ENCODE peak calls at places on chromosomes 5 and 9, in seven cellular contexts. H is BJ, R is astrocyte, V is fibroblast of the aortic adventitia, O is thoracic aorta, L is sigmoid colon, X is HCT116. E is an unnamed sample.

GRCh38 chr9:89425024-89425805 is 72.7 kb downstream of the SEMA4D start:
- DNase-seq in H (no peak), R (no peak), V (no peak), O (no peak), L (no peak), X (no peak), E (peak)

GRCh38 chr9:127149463-127150390 is 27.3 kb upstream of the ANGPTL2 start:
- DNase-seq in H (no peak), R (no peak), V (no peak), O (no peak), L (peak), X (no peak), E (no peak)

GRCh38 chr5:71700803-71701202 is 18.3 kb upstream of the CARTPT start:
- DNase-seq in H (no peak), R (no peak), V (no peak), O (no peak), L (no peak), X (no peak), E (no peak)

GRCh38 chr9:87554177-87554940 is 56.7 kb downstream of the DAPK1 start:
- DNase-seq in H (peak), R (no peak), V (no peak), O (no peak), L (no peak), X (no peak), E (no peak)

GRCh38 chr5:71533614-71534013 is 53.5 kb upstream of the MCCC2 start:
- DNase-seq in H (no peak), R (no peak), V (peak), O (no peak), L (no peak), X (peak), E (peak)

GRCh38 chr9:15403155-15403554 is 19.5 kb upstream of the SNAPC3 start:
- DNase-seq in H (no peak), R (no peak), V (no peak), O (no peak), L (no peak), X (peak), E (no peak)

GRCh38 chr5:88677502-88677901 is 205.5 kb downstream of the MEF2C start:
- DNase-seq in H (no peak), R (no peak), V (no peak), O (no peak), L (no peak), X (no peak), E (no peak)

GRCh38 chr5:78016831-78017529 is 240.8 kb upstream of the TBCA start:
- DNase-seq in H (no peak), R (no peak), V (no peak), O (no peak), L (no peak), X (no peak), E (no peak)

GRCh38 chr9:120445974-120446373 is 134.0 kb downstream of the CDK5RAP2 start:
- DNase-seq in H (no peak), R (no peak), V (no peak), O (no peak), L (no peak), X (no peak), E (no peak)

GRCh38 chr9:101472891-101473290 is 37.3 kb upstream of the ALDOB start:
- DNase-seq in H (no peak), R (no peak), V (no peak), O (no peak), L (no peak), X (no peak), E (no peak)

GRCh38 chr9:124818431-124819281 is 34.6 kb upstream of the WDR38 start:
- DNase-seq in H (no peak), R (peak), V (peak), O (no peak), L (no peak), X (peak), E (no peak)

GRCh38 chr5:11672385-11673085 is 231.7 kb downstream of the CTNND2 start:
- DNase-seq in H (no peak), R (no peak), V (no peak), O (no peak), L (no peak), X (no peak), E (no peak)

GRCh38 chr5:145294321-145294720 is 540.8 kb downstream of the PRELID2 start:
- DNase-seq in H (no peak), R (no peak), V (peak), O (no peak), L (no peak), X (no peak), E (peak)

GRCh38 chr9:130390371-130390770 is 54.4 kb upstream of the ASS1 start:
- DNase-seq in H (no peak), R (no peak), V (no peak), O (no peak), L (no peak), X (no peak), E (no peak)

GRCh38 chr5:40410231-40410861 is 269.4 kb upstream of the PTGER4 start:
- DNase-seq in H (no peak), R (peak), V (peak), O (no peak), L (no peak), X (no peak), E (peak)

GRCh38 chr9:121160025-121160424 is 41.6 kb downstream of the RAB14 start:
- DNase-seq in H (no peak), R (no peak), V (no peak), O (no peak), L (no peak), X (no peak), E (no peak)

GRCh38 chr5:111513175-111513520 is 813 bp upstream of the STARD4 start:
- DNase-seq in H (no peak), R (no peak), V (no peak), O (no peak), L (no peak), X (no peak), E (no peak)

GRCh38 chr5:42691413-42691861 is 65.2 kb upstream of the CCDC152 start:
- DNase-seq in H (no peak), R (peak), V (peak), O (no peak), L (no peak), X (no peak), E (peak)

GRCh38 chr5:591746-592145 is 20.4 kb upstream of the CEP72 start:
- DNase-seq in H (no peak), R (no peak), V (no peak), O (no peak), L (peak), X (no peak), E (no peak)

GRCh38 chr9:20551835-20552234 is 70.5 kb downstream of the MLLT3 start:
- DNase-seq in H (no peak), R (no peak), V (no peak), O (no peak), L (no peak), X (no peak), E (no peak)

GRCh38 chr9:20551236-20551635 is 71.1 kb downstream of the MLLT3 start:
- DNase-seq in H (no peak), R (no peak), V (no peak), O (no peak), L (no peak), X (no peak), E (no peak)

GRCh38 chr9:20553750-20554149 is 68.5 kb downstream of the MLLT3 start:
- DNase-seq in H (no peak), R (no peak), V (no peak), O (no peak), L (no peak), X (no peak), E (no peak)

GRCh38 chr9:20550326-20550725 is 72.0 kb downstream of the MLLT3 start:
- DNase-seq in H (no peak), R (no peak), V (no peak), O (no peak), L (no peak), X (no peak), E (no peak)

DNA sequence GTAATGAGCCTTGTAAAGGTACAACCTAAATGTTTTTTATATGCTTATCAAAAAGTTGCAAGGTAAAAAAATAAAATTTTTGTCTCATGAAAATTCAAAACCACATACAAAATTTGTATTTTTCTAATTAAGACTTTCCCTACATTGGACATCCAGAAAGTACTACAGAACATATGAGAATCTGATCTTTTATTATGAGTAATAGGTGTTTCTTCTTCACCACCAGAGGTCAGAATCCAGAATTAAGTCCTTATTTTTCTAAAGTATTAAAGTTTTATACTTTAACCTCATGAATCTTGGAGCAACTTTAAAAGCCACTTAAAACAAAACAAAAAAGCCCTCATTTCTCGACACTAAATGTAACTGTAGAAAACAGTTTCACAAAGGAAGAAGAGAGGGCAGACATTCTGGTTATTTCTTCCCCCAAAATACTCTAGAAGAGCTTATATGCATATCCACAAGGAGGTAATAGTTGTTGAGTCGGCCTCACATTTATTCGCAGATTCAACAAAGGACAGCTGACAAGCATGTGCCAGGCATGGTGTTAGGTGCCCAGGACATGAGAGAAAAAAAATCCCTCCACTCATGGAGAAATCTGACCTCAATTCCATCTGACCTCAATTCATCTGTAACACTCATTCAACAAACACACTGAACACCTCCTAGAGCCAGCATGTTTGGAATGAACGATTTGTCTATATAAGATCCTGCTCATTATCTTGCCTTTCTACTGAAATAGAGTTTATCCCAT is 69.2 kb downstream of the MLLT3 start:
- DNase-seq in H (no peak), R (peak), V (peak), O (no peak), L (no peak), X (no peak), E (peak)
- TF ChIP-seq CTCF in H (peak), R (peak), V (peak), O (peak), L (no peak), X (peak), E (peak)

GRCh38 chr5:61468483-61468865 is 136.4 kb downstream of the ZSWIM6 start:
- DNase-seq in H (no peak), R (no peak), V (no peak), O (no peak), L (no peak), X (peak), E (no peak)
- TF ChIP-seq CTCF in H (peak), R (no peak), V (peak), O (no peak), L (no peak), X (peak), E (peak)

GRCh38 chr5:132263548-132264261 is 6.2 kb downstream of the PDLIM4 start:
- DNase-seq in H (peak), R (peak), V (peak), O (peak), L (peak), X (no peak), E (peak)
- TF ChIP-seq CTCF in H (peak), R (peak), V (peak), O (no peak), L (no peak), X (no peak), E (peak)

DNA sequence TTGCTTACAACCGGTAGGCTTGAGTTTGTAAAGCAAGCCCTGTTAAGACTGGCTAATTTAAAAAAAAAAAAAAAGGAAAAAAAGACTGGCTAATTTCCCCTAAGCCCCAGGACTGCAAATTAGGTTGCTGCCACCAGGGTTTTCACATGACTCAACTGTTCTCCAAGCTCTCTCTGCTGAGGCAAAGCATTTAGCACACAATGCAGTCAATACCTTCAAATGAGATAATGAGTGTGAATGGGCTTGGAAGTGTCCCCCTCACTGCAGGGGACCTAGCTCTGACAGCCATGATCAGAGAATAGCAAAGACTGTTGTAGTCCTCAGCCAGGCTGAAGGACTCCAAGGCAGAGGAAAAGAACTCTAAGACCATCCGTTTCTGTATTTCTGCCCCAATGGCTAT is 42.8 kb upstream of the ZSWIM6 start:
- DNase-seq in H (no peak), R (no peak), V (no peak), O (no peak), L (no peak), X (no peak), E (no peak)
- TF ChIP-seq CTCF in H (no peak), R (no peak), V (peak), O (no peak), L (no peak), X (peak), E (peak)

GRCh38 chr9:104322581-104322980 is 181.5 kb upstream of the OR13F1 start:
- DNase-seq in H (no peak), R (no peak), V (no peak), O (no peak), L (no peak), X (no peak), E (no peak)
- TF ChIP-seq CTCF in H (no peak), R (no peak), V (no peak), O (no peak), L (no peak), X (no peak), E (no peak)

GRCh38 chr9:137116728-137117127 is 2.2 kb upstream of the DPP7 start:
- DNase-seq in H (no peak), R (no peak), V (peak), O (no peak), L (no peak), X (no peak), E (peak)

GRCh38 chr9:137114220-137114612 is 317 bp downstream of the DPP7 start:
- DNase-seq in H (no peak), R (no peak), V (no peak), O (no peak), L (peak), X (no peak), E (no peak)

GRCh38 chr9:137116027-137116507 is 1.5 kb upstream of the DPP7 start:
- DNase-seq in H (no peak), R (no peak), V (no peak), O (no peak), L (no peak), X (no peak), E (no peak)

GRCh38 chr9:137114613-137115393 is at the start of gene DPP7:
- DNase-seq in H (no peak), R (no peak), V (peak), O (no peak), L (peak), X (no peak), E (peak)

DNA sequence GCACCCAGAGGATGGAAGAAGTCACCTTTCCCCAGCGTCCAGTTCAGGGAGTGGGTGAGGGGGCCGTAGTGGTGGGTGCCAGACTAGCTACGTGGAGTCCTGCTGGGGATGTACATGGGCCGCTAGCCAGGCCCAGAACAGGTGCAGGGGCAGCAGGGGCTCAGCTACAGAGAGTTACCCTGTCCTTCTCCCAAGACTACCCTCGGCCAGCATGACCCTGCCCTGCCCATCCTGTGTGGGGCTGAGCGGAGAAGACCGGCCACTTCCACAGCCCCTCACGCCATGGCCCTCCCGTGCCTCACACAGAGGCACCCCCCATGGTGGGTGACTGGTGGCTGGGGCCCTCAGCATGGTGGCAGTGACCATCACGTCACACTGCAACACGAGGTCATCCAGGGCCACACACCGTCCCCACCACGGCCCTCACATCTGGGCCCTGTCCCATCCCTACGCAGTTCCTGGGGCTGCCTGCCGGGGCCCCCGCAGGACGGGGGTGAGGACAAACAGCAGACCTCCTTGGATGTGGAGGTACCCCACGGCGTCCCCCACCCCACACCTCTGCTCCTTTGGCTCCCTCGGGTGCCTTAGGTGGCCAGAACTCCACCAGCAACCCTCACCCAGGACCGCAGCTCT is 977 bp upstream of the DPP7 start:
- DNase-seq in H (no peak), R (no peak), V (no peak), O (no peak), L (no peak), X (no peak), E (no peak)
- TF ChIP-seq CTCF in H (no peak), R (no peak), V (no peak), O (no peak), L (no peak), X (no peak), E (no peak)

DNA sequence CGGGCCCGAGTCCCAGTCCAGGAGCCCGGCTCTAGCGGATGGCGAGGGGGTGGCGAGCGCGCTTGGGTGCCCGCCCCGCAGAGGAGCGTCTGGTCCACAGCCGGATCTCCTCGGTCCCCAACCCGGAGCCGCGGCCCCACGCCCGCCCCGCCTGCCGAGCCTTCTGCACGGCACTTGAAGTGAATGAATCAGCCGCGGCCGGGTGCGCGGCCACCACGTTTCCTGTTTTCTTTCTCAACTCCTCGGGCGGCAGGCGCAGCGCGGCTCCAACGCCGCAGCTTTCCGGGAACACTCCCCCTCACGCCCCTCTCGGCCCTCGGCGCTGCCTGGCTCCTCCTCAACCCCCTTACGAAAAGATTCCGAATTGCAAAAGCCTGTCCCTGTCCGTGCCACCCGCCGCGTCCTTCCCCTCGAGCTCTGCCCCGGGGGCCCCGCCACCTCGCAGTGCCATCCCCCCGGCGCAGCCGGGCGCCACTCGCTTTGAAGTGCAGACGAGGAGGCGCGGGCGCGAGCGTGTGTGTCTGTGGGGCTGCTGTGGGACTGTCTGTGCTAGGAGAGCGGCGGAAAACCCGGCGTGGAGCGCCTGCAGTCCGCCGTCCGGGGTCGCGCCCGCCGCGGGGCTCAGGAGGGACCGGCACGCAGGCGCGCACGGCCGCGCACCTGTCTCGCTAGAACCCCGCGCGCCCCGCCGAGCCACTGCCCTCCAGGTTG is 456.6 kb downstream of the RAB3C start:
- DNase-seq in H (no peak), R (peak), V (peak), O (peak), L (peak), X (no peak), E (peak)
- TF ChIP-seq CTCF in H (no peak), R (no peak), V (no peak), O (no peak), L (no peak), X (no peak), E (no peak)

GRCh38 chr9:114098021-114098659 is 952 bp downstream of the KIF12 start:
- DNase-seq in H (no peak), R (no peak), V (no peak), O (no peak), L (no peak), X (peak), E (no peak)

GRCh38 chr9:114096866-114097612 is 2.1 kb downstream of the KIF12 start:
- DNase-seq in H (no peak), R (no peak), V (no peak), O (no peak), L (no peak), X (no peak), E (no peak)

GRCh38 chr9:114097613-114098020 is 1.5 kb downstream of the KIF12 start:
- DNase-seq in H (no peak), R (peak), V (no peak), O (no peak), L (no peak), X (no peak), E (no peak)

GRCh38 chr9:114094971-114095370 is 4.1 kb downstream of the KIF12 start:
- DNase-seq in H (no peak), R (no peak), V (no peak), O (no peak), L (peak), X (no peak), E (no peak)

DNA sequence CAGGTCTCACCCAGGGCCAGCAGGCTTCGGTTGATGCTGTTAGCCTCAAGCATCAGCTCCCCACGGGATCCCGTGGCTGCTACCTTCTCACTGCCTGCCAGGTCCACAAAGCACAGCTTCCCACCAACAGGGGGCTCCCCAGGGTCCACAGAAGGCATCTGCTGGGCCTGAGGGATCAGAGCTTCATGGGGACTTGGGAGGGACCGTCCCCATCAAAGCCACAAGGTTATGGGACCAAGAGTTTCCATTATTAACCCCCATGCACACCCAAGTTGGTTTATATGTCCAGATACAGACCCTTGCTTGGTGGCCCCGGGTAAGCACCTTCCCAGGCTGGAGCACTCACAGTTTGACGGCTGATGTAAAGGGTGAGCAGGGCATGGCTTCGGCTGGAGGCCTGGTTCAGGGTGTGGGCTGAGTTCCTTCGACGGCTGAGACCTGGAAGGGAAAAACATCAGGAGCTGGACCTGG is 3.0 kb downstream of the KIF12 start:
- DNase-seq in H (no peak), R (no peak), V (no peak), O (no peak), L (peak), X (no peak), E (no peak)
- TF ChIP-seq CTCF in H (peak), R (no peak), V (no peak), O (no peak), L (no peak), X (peak), E (peak)

E was measured in choroid plexus epithelial cell.